ENCODE peak calls at places on chromosome 3, in five cellular contexts. O is GM23248, K is fibroblast of lung, P is HCT116, G is neural progenitor cell. Q is an unnamed sample.

GRCh38 chr3:193719735-193720134 is 126.7 kb downstream of the OPA1 start:
- DNase-seq in P (no peak), K (no peak), G (no peak), O (no peak), Q (no peak)

GRCh38 chr3:174863488-174863887 is 4.4 kb downstream of the NAALADL2 start:
- DNase-seq in K (no peak), P (peak), G (no peak), O (peak), Q (no peak)

GRCh38 chr3:104763007-104763406 is 603.7 kb upstream of the ALCAM start:
- DNase-seq in P (no peak), G (no peak), O (peak), K (peak), Q (no peak)

GRCh38 chr3:76352848-76353130 is 567.4 kb upstream of the ZNF717 start:
- DNase-seq in O (no peak), G (no peak), P (no peak), K (no peak), Q (no peak)

GRCh38 chr3:8441969-8442559 is 59.6 kb upstream of the LMCD1 start:
- DNase-seq in G (peak), O (peak), P (peak), K (peak), Q (peak)

GRCh38 chr3:195077611-195078540 is 193.1 kb downstream of the XXYLT1 start:
- DNase-seq in G (no peak), O (no peak), P (no peak), K (no peak), Q (no peak)

GRCh38 chr3:67468511-67468910 is 185.9 kb downstream of the SUCLG2 start:
- DNase-seq in O (no peak), K (peak), P (no peak), G (no peak), Q (no peak)

GRCh38 chr3:164231718-164232117 is 846.6 kb downstream of the SI start:
- DNase-seq in O (no peak), K (no peak), G (no peak), P (no peak), Q (no peak)

GRCh38 chr3:153165211-153165815 is 3.3 kb downstream of the RAP2B start:
- DNase-seq in K (peak), O (peak), P (no peak), G (no peak), Q (no peak)

GRCh38 chr3:100087203-100087602 is 27.1 kb downstream of the FILIP1L start:
- DNase-seq in P (no peak), G (no peak), K (peak), O (peak), Q (no peak)

GRCh38 chr3:41317718-41318117 is 118.4 kb downstream of the CTNNB1 start:
- DNase-seq in K (peak), O (peak), G (no peak), P (no peak), Q (no peak)
- H3K4me2 ChIP-seq in K (no peak), O (peak), G (no peak), P (peak), Q (no peak)

DNA sequence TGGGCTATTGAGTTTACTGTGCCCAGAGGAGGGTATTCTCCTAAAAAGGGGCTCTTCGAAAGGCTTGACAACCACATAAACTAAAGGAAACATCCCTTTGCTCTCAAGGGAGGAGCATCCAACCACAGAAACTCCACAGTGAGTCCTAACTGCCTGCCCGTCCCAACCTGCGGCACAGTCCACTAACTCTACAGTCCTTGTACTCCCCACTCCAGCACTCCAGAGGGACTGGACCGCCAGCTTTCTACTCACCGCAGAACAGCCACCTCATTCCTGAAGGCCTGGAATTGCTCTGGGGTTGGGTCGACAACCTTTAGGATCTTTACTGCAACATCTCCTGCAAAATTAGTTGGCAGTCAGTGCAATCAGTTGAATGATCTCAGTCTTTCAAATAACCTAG is 34.6 kb downstream of the MKRN2 start:
- DNase-seq in G (no peak), P (no peak), K (no peak), O (no peak), Q (no peak)
- H3K9ac ChIP-seq in G (no peak), P (no peak), K (no peak), O (no peak), Q (no peak)

DNA sequence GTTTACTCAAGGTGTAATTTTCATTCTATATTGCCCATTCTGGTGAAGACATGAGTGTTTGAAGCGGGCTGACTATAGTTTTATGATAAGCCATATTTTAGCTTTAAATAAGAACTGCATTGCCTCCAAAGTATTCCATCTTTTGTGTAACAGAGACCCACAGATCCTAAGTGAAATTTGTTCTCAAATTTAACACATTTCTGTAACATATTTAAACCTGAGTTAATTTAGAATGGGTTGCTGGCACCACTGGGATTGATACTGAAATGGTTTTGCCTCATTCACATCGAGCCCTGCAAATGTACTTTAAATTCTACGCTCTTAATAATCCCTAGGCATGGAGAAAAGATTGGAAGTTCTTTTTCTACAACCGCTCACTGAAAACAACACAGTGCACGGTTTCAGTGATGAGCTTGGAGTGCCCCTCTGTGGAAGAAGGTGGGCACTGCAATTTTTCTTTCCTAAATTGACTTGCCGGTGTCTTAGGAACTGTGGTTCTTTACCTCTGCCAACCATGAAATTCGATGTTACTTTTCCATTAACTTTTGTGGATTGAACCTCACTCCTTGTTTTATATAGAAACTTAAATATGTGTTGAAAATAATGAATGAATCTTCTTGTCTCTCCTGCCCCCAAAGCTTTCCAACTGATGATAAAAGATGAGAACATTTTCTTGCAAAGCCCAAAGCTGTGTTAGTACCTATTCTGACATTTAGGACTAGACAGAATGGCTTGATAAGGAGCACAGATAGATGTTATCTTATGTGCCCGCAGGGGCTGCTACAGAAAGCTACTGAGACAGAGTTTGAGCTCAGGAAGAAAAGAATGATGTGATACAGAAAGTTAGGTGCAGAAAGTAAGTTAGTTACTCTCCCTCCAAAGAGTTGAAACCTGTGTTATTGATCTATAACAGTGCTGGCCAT is 109.7 kb upstream of the ATP11B start:
- DNase-seq in O (peak), G (peak), K (peak), P (peak), Q (peak)
- H3K4me3 ChIP-seq in O (peak), G (peak), K (peak), P (no peak), Q (peak)

GRCh38 chr3:182783106-182783505 is 10.2 kb upstream of the ATP11B start:
- DNase-seq in O (no peak), K (no peak), P (no peak), G (no peak), Q (no peak)
- H3K4me2 ChIP-seq in O (no peak), K (no peak), P (no peak), G (no peak), Q (no peak)

GRCh38 chr3:117035785-117036184 is 326.2 kb downstream of the TUSC7 start:
- DNase-seq in O (peak), G (peak), P (no peak), K (peak), Q (no peak)

GRCh38 chr3:117036259-117036799 is 326.8 kb downstream of the TUSC7 start:
- DNase-seq in P (no peak), O (peak), K (peak), G (no peak), Q (peak)
- H3K9ac ChIP-seq in P (no peak), O (peak), K (no peak), G (no peak), Q (no peak)

DNA sequence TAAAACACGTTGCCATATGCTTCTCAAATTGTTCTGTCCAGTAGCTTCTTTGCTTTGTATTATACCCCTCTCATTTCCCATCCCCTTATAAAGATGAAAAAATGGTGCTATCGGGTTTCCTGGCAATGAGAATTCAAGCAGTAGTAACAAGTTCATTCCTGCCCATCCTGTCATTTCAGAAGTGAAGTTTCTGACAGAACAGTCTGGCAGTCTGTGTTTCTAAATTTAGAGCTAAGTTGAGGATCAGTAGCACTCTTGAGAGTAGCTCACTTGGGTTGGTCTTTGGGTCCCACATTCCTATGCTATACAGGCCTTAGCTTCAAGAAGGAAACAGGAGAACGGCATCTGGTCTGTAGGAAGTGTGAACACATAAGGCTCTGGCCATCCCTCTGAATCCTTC is 134.6 kb downstream of the GHSR start:
- DNase-seq in G (no peak), K (peak), O (no peak), P (no peak), Q (no peak)
- H3K4me3 ChIP-seq in G (no peak), K (no peak), O (no peak), P (no peak), Q (no peak)